ENCODE peak calls at places on chromosome X, in eight cellular contexts. One of them, this sample, is unnamed.

GRCh38 chrX:20116575-20117240 is at the start of gene MAP7D2:
- DNase-seq in putamen: peak; percentile 29
- DNase-seq in C1 segment of cervical spinal cord: no peak
- DNase-seq in left lobe of liver: no peak
- DNase-seq in stimulated activated CD8-positive, alpha-beta memory T cell treated with anti-CD3 and anti-CD28 coated beads, Interleukin-2, amount 100 ng/mL, for 1 hour: no peak
- DNase-seq in ACHN: no peak
- DNase-seq in naive B cell: no peak
- DNase-seq in colonic mucosa: peak; percentile 24
- DNase-seq in this sample: no peak

GRCh38 chrX:13360146-13360545 is 40.3 kb upstream of the ATXN3L start:
- DNase-seq in putamen: no peak
- DNase-seq in C1 segment of cervical spinal cord: no peak
- DNase-seq in left lobe of liver: no peak
- DNase-seq in stimulated activated CD8-positive, alpha-beta memory T cell treated with anti-CD3 and anti-CD28 coated beads, Interleukin-2, amount 100 ng/mL, for 1 hour: no peak
- DNase-seq in ACHN: no peak
- DNase-seq in naive B cell: no peak
- DNase-seq in colonic mucosa: no peak
- DNase-seq in this sample: no peak

GRCh38 chrX:45745479-45745878 is 544.8 kb upstream of the DIPK2B start:
- DNase-seq in putamen: no peak
- DNase-seq in C1 segment of cervical spinal cord: no peak
- DNase-seq in left lobe of liver: no peak
- DNase-seq in stimulated activated CD8-positive, alpha-beta memory T cell treated with anti-CD3 and anti-CD28 coated beads, Interleukin-2, amount 100 ng/mL, for 1 hour: no peak
- DNase-seq in ACHN: no peak
- DNase-seq in naive B cell: no peak
- DNase-seq in colonic mucosa: no peak
- DNase-seq in this sample: no peak

GRCh38 chrX:131895002-131895401 is 128.1 kb upstream of the STK26 start:
- DNase-seq in putamen: no peak
- DNase-seq in C1 segment of cervical spinal cord: no peak
- DNase-seq in left lobe of liver: no peak
- DNase-seq in stimulated activated CD8-positive, alpha-beta memory T cell treated with anti-CD3 and anti-CD28 coated beads, Interleukin-2, amount 100 ng/mL, for 1 hour: no peak
- DNase-seq in ACHN: no peak
- DNase-seq in naive B cell: no peak
- DNase-seq in colonic mucosa: no peak
- DNase-seq in this sample: no peak

GRCh38 chrX:151902813-151903591 is 9.7 kb upstream of the MAGEA4 start:
- DNase-seq in putamen: no peak
- DNase-seq in C1 segment of cervical spinal cord: no peak
- DNase-seq in left lobe of liver: no peak
- DNase-seq in stimulated activated CD8-positive, alpha-beta memory T cell treated with anti-CD3 and anti-CD28 coated beads, Interleukin-2, amount 100 ng/mL, for 1 hour: no peak
- DNase-seq in ACHN: peak; percentile 76
- DNase-seq in naive B cell: no peak
- DNase-seq in colonic mucosa: peak; percentile 33
- DNase-seq in this sample: peak; percentile 67

GRCh38 chrX:101602077-101602476 is 15.7 kb downstream of the ARMCX6 start:
- DNase-seq in putamen: no peak
- DNase-seq in C1 segment of cervical spinal cord: no peak
- DNase-seq in left lobe of liver: no peak
- DNase-seq in stimulated activated CD8-positive, alpha-beta memory T cell treated with anti-CD3 and anti-CD28 coated beads, Interleukin-2, amount 100 ng/mL, for 1 hour: no peak
- DNase-seq in ACHN: no peak
- DNase-seq in naive B cell: no peak
- DNase-seq in colonic mucosa: no peak
- DNase-seq in this sample: no peak

GRCh38 chrX:13803116-13803515 is 13.8 kb downstream of the GPM6B start:
- DNase-seq in putamen: no peak
- DNase-seq in C1 segment of cervical spinal cord: no peak
- DNase-seq in left lobe of liver: no peak
- DNase-seq in stimulated activated CD8-positive, alpha-beta memory T cell treated with anti-CD3 and anti-CD28 coated beads, Interleukin-2, amount 100 ng/mL, for 1 hour: no peak
- DNase-seq in ACHN: no peak
- DNase-seq in naive B cell: no peak
- DNase-seq in colonic mucosa: no peak
- DNase-seq in this sample: no peak

GRCh38 chrX:135410861-135411627 is 10.7 kb upstream of the SMIM10L2A start:
- DNase-seq in putamen: no peak
- DNase-seq in C1 segment of cervical spinal cord: no peak
- DNase-seq in left lobe of liver: no peak
- DNase-seq in stimulated activated CD8-positive, alpha-beta memory T cell treated with anti-CD3 and anti-CD28 coated beads, Interleukin-2, amount 100 ng/mL, for 1 hour: no peak
- DNase-seq in ACHN: no peak
- DNase-seq in naive B cell: no peak
- DNase-seq in colonic mucosa: no peak
- DNase-seq in this sample: no peak

GRCh38 chrX:37926700-37927099 is 79.3 kb upstream of the DYNLT3 start:
- DNase-seq in putamen: no peak
- DNase-seq in C1 segment of cervical spinal cord: no peak
- DNase-seq in left lobe of liver: no peak
- DNase-seq in stimulated activated CD8-positive, alpha-beta memory T cell treated with anti-CD3 and anti-CD28 coated beads, Interleukin-2, amount 100 ng/mL, for 1 hour: no peak
- DNase-seq in ACHN: peak; percentile 34
- DNase-seq in naive B cell: no peak
- DNase-seq in colonic mucosa: no peak
- DNase-seq in this sample: peak; percentile 46

GRCh38 chrX:14038375-14039077 is 8.8 kb upstream of the GEMIN8 start:
- DNase-seq in putamen: no peak
- DNase-seq in C1 segment of cervical spinal cord: no peak
- DNase-seq in left lobe of liver: no peak
- DNase-seq in stimulated activated CD8-positive, alpha-beta memory T cell treated with anti-CD3 and anti-CD28 coated beads, Interleukin-2, amount 100 ng/mL, for 1 hour: no peak
- DNase-seq in ACHN: no peak
- DNase-seq in naive B cell: no peak
- DNase-seq in colonic mucosa: no peak
- DNase-seq in this sample: no peak

GRCh38 chrX:45851434-45851991 is 650.8 kb upstream of the DIPK2B start:
- DNase-seq in putamen: peak; percentile 25
- DNase-seq in C1 segment of cervical spinal cord: no peak
- DNase-seq in left lobe of liver: no peak
- DNase-seq in stimulated activated CD8-positive, alpha-beta memory T cell treated with anti-CD3 and anti-CD28 coated beads, Interleukin-2, amount 100 ng/mL, for 1 hour: no peak
- DNase-seq in ACHN: peak; percentile 59
- DNase-seq in naive B cell: peak; percentile 7
- DNase-seq in colonic mucosa: peak; percentile 48
- DNase-seq in this sample: peak; percentile 65

GRCh38 chrX:24231169-24231568 is 81.6 kb downstream of the ZFX start:
- DNase-seq in putamen: no peak
- DNase-seq in C1 segment of cervical spinal cord: no peak
- DNase-seq in left lobe of liver: no peak
- DNase-seq in stimulated activated CD8-positive, alpha-beta memory T cell treated with anti-CD3 and anti-CD28 coated beads, Interleukin-2, amount 100 ng/mL, for 1 hour: no peak
- DNase-seq in ACHN: peak; percentile 47
- DNase-seq in naive B cell: no peak
- DNase-seq in colonic mucosa: no peak
- DNase-seq in this sample: no peak

GRCh38 chrX:129706395-129707072 is 32.2 kb upstream of the XPNPEP2 start:
- DNase-seq in putamen: peak; percentile 82
- DNase-seq in C1 segment of cervical spinal cord: no peak
- DNase-seq in left lobe of liver: peak; percentile 47
- DNase-seq in stimulated activated CD8-positive, alpha-beta memory T cell treated with anti-CD3 and anti-CD28 coated beads, Interleukin-2, amount 100 ng/mL, for 1 hour: no peak
- DNase-seq in ACHN: no peak
- DNase-seq in naive B cell: no peak
- DNase-seq in colonic mucosa: no peak
- DNase-seq in this sample: no peak

GRCh38 chrX:154409222-154409871 is at the start of gene DNASE1L1:
- DNase-seq in putamen: no peak
- DNase-seq in C1 segment of cervical spinal cord: no peak
- DNase-seq in left lobe of liver: peak; percentile 60
- DNase-seq in stimulated activated CD8-positive, alpha-beta memory T cell treated with anti-CD3 and anti-CD28 coated beads, Interleukin-2, amount 100 ng/mL, for 1 hour: no peak
- DNase-seq in ACHN: peak; percentile 83
- DNase-seq in naive B cell: no peak
- DNase-seq in colonic mucosa: peak; percentile 91
- DNase-seq in this sample: peak; percentile 82

GRCh38 chrX:10156199-10157031 is at the start of gene CLCN4:
- DNase-seq in putamen: peak; percentile 82
- DNase-seq in C1 segment of cervical spinal cord: peak; percentile 21
- DNase-seq in left lobe of liver: peak; percentile 84
- DNase-seq in stimulated activated CD8-positive, alpha-beta memory T cell treated with anti-CD3 and anti-CD28 coated beads, Interleukin-2, amount 100 ng/mL, for 1 hour: no peak
- DNase-seq in ACHN: peak; percentile 42
- DNase-seq in naive B cell: peak; percentile 61
- DNase-seq in colonic mucosa: peak; percentile 36
- DNase-seq in this sample: peak; percentile 12

GRCh38 chrX:13428055-13428786 is 108.4 kb upstream of the ATXN3L start:
- DNase-seq in putamen: no peak
- DNase-seq in C1 segment of cervical spinal cord: no peak
- DNase-seq in left lobe of liver: no peak
- DNase-seq in stimulated activated CD8-positive, alpha-beta memory T cell treated with anti-CD3 and anti-CD28 coated beads, Interleukin-2, amount 100 ng/mL, for 1 hour: no peak
- DNase-seq in ACHN: no peak
- DNase-seq in naive B cell: no peak
- DNase-seq in colonic mucosa: no peak
- DNase-seq in this sample: no peak

GRCh38 chrX:153608821-153609220 is 9.9 kb upstream of the CCNQ start:
- DNase-seq in putamen: no peak
- DNase-seq in C1 segment of cervical spinal cord: no peak
- DNase-seq in left lobe of liver: no peak
- DNase-seq in stimulated activated CD8-positive, alpha-beta memory T cell treated with anti-CD3 and anti-CD28 coated beads, Interleukin-2, amount 100 ng/mL, for 1 hour: no peak
- DNase-seq in ACHN: no peak
- DNase-seq in naive B cell: no peak
- DNase-seq in colonic mucosa: no peak
- DNase-seq in this sample: no peak

GRCh38 chrX:24563291-24564010 is 83.7 kb downstream of the PCYT1B start:
- DNase-seq in putamen: no peak
- DNase-seq in C1 segment of cervical spinal cord: no peak
- DNase-seq in left lobe of liver: no peak
- DNase-seq in stimulated activated CD8-positive, alpha-beta memory T cell treated with anti-CD3 and anti-CD28 coated beads, Interleukin-2, amount 100 ng/mL, for 1 hour: no peak
- DNase-seq in ACHN: no peak
- DNase-seq in naive B cell: no peak
- DNase-seq in colonic mucosa: no peak
- DNase-seq in this sample: no peak

GRCh38 chrX:136880003-136880451 is 498 bp downstream of the RBMX start:
- DNase-seq in putamen: no peak
- DNase-seq in C1 segment of cervical spinal cord: no peak
- DNase-seq in left lobe of liver: peak; percentile 44
- DNase-seq in stimulated activated CD8-positive, alpha-beta memory T cell treated with anti-CD3 and anti-CD28 coated beads, Interleukin-2, amount 100 ng/mL, for 1 hour: peak; percentile 0
- DNase-seq in ACHN: peak; percentile 5
- DNase-seq in naive B cell: peak; percentile 38
- DNase-seq in colonic mucosa: no peak
- DNase-seq in this sample: peak; percentile 36

GRCh38 chrX:50971390-50971789 is 60.9 kb downstream of the BMP15 start:
- DNase-seq in putamen: no peak
- DNase-seq in C1 segment of cervical spinal cord: no peak
- DNase-seq in left lobe of liver: no peak
- DNase-seq in stimulated activated CD8-positive, alpha-beta memory T cell treated with anti-CD3 and anti-CD28 coated beads, Interleukin-2, amount 100 ng/mL, for 1 hour: no peak
- DNase-seq in ACHN: peak; percentile 66
- DNase-seq in naive B cell: no peak
- DNase-seq in colonic mucosa: no peak
- DNase-seq in this sample: no peak

GRCh38 chrX:3346436-3347329 is at the start of gene MXRA5:
- DNase-seq in putamen: no peak
- DNase-seq in C1 segment of cervical spinal cord: no peak
- DNase-seq in left lobe of liver: no peak
- DNase-seq in stimulated activated CD8-positive, alpha-beta memory T cell treated with anti-CD3 and anti-CD28 coated beads, Interleukin-2, amount 100 ng/mL, for 1 hour: no peak
- DNase-seq in ACHN: no peak
- DNase-seq in naive B cell: no peak
- DNase-seq in colonic mucosa: no peak
- DNase-seq in this sample: no peak

GRCh38 chrX:38563006-38563405 is 1.7 kb downstream of the TSPAN7 start:
- DNase-seq in putamen: peak; percentile 0
- DNase-seq in C1 segment of cervical spinal cord: no peak
- DNase-seq in left lobe of liver: no peak
- DNase-seq in stimulated activated CD8-positive, alpha-beta memory T cell treated with anti-CD3 and anti-CD28 coated beads, Interleukin-2, amount 100 ng/mL, for 1 hour: no peak
- DNase-seq in ACHN: no peak
- DNase-seq in naive B cell: no peak
- DNase-seq in colonic mucosa: peak; percentile 24
- DNase-seq in this sample: no peak

GRCh38 chrX:49003696-49004095 is 1.6 kb upstream of the GRIPAP1 start:
- DNase-seq in putamen: no peak
- DNase-seq in C1 segment of cervical spinal cord: no peak
- DNase-seq in left lobe of liver: no peak
- DNase-seq in stimulated activated CD8-positive, alpha-beta memory T cell treated with anti-CD3 and anti-CD28 coated beads, Interleukin-2, amount 100 ng/mL, for 1 hour: no peak
- DNase-seq in ACHN: no peak
- DNase-seq in naive B cell: no peak
- DNase-seq in colonic mucosa: no peak
- DNase-seq in this sample: peak; percentile 5

GRCh38 chrX:153853180-153853901 is 23.0 kb upstream of the PDZD4 start:
- DNase-seq in putamen: no peak
- DNase-seq in C1 segment of cervical spinal cord: no peak
- DNase-seq in left lobe of liver: no peak
- DNase-seq in stimulated activated CD8-positive, alpha-beta memory T cell treated with anti-CD3 and anti-CD28 coated beads, Interleukin-2, amount 100 ng/mL, for 1 hour: no peak
- DNase-seq in ACHN: no peak
- DNase-seq in naive B cell: no peak
- DNase-seq in colonic mucosa: no peak
- DNase-seq in this sample: no peak

GRCh38 chrX:3567681-3568080 is 145.8 kb downstream of the PRKX start:
- DNase-seq in putamen: no peak
- DNase-seq in C1 segment of cervical spinal cord: no peak
- DNase-seq in left lobe of liver: no peak
- DNase-seq in stimulated activated CD8-positive, alpha-beta memory T cell treated with anti-CD3 and anti-CD28 coated beads, Interleukin-2, amount 100 ng/mL, for 1 hour: no peak
- DNase-seq in ACHN: no peak
- DNase-seq in naive B cell: no peak
- DNase-seq in colonic mucosa: no peak
- DNase-seq in this sample: no peak

GRCh38 chrX:69124108-69124507 is 41.1 kb downstream of the PJA1 start:
- DNase-seq in putamen: no peak
- DNase-seq in C1 segment of cervical spinal cord: no peak
- DNase-seq in left lobe of liver: no peak
- DNase-seq in stimulated activated CD8-positive, alpha-beta memory T cell treated with anti-CD3 and anti-CD28 coated beads, Interleukin-2, amount 100 ng/mL, for 1 hour: no peak
- DNase-seq in ACHN: no peak
- DNase-seq in naive B cell: no peak
- DNase-seq in colonic mucosa: no peak
- DNase-seq in this sample: no peak

GRCh38 chrX:133542476-133542875 is 127.2 kb upstream of the GPC4 start:
- DNase-seq in putamen: no peak
- DNase-seq in C1 segment of cervical spinal cord: no peak
- DNase-seq in left lobe of liver: no peak
- DNase-seq in stimulated activated CD8-positive, alpha-beta memory T cell treated with anti-CD3 and anti-CD28 coated beads, Interleukin-2, amount 100 ng/mL, for 1 hour: no peak
- DNase-seq in ACHN: no peak
- DNase-seq in naive B cell: no peak
- DNase-seq in colonic mucosa: no peak
- DNase-seq in this sample: no peak

GRCh38 chrX:37314526-37314925 is 34.6 kb upstream of the PRRG1 start:
- DNase-seq in putamen: no peak
- DNase-seq in C1 segment of cervical spinal cord: no peak
- DNase-seq in left lobe of liver: no peak
- DNase-seq in stimulated activated CD8-positive, alpha-beta memory T cell treated with anti-CD3 and anti-CD28 coated beads, Interleukin-2, amount 100 ng/mL, for 1 hour: no peak
- DNase-seq in ACHN: peak; percentile 60
- DNase-seq in naive B cell: no peak
- DNase-seq in colonic mucosa: no peak
- DNase-seq in this sample: no peak

GRCh38 chrX:97563531-97564133 is 679.9 kb downstream of the RPA4 start:
- DNase-seq in putamen: peak; percentile 12
- DNase-seq in C1 segment of cervical spinal cord: no peak
- DNase-seq in left lobe of liver: peak; percentile 48
- DNase-seq in stimulated activated CD8-positive, alpha-beta memory T cell treated with anti-CD3 and anti-CD28 coated beads, Interleukin-2, amount 100 ng/mL, for 1 hour: peak; percentile 3
- DNase-seq in ACHN: peak; percentile 70
- DNase-seq in naive B cell: peak; percentile 53
- DNase-seq in colonic mucosa: peak; percentile 29
- DNase-seq in this sample: peak; percentile 50

GRCh38 chrX:34918091-34918736 is 24.4 kb upstream of the FAM47B start:
- DNase-seq in putamen: no peak
- DNase-seq in C1 segment of cervical spinal cord: no peak
- DNase-seq in left lobe of liver: no peak
- DNase-seq in stimulated activated CD8-positive, alpha-beta memory T cell treated with anti-CD3 and anti-CD28 coated beads, Interleukin-2, amount 100 ng/mL, for 1 hour: no peak
- DNase-seq in ACHN: peak; percentile 36
- DNase-seq in naive B cell: no peak
- DNase-seq in colonic mucosa: no peak
- DNase-seq in this sample: no peak

GRCh38 chrX:37541991-37542390 is 29.5 kb upstream of the LANCL3 start:
- DNase-seq in putamen: no peak
- DNase-seq in C1 segment of cervical spinal cord: no peak
- DNase-seq in left lobe of liver: no peak
- DNase-seq in stimulated activated CD8-positive, alpha-beta memory T cell treated with anti-CD3 and anti-CD28 coated beads, Interleukin-2, amount 100 ng/mL, for 1 hour: no peak
- DNase-seq in ACHN: no peak
- DNase-seq in naive B cell: no peak
- DNase-seq in colonic mucosa: no peak
- DNase-seq in this sample: no peak

GRCh38 chrX:134525086-134525792 is 65.3 kb downstream of the HPRT1 start:
- DNase-seq in putamen: no peak
- DNase-seq in C1 segment of cervical spinal cord: no peak
- DNase-seq in left lobe of liver: no peak
- DNase-seq in stimulated activated CD8-positive, alpha-beta memory T cell treated with anti-CD3 and anti-CD28 coated beads, Interleukin-2, amount 100 ng/mL, for 1 hour: no peak
- DNase-seq in ACHN: no peak
- DNase-seq in naive B cell: no peak
- DNase-seq in colonic mucosa: no peak
- DNase-seq in this sample: no peak

GRCh38 chrX:18360867-18361266 is 6.4 kb upstream of the SCML2 start:
- DNase-seq in putamen: no peak
- DNase-seq in C1 segment of cervical spinal cord: no peak
- DNase-seq in left lobe of liver: no peak
- DNase-seq in stimulated activated CD8-positive, alpha-beta memory T cell treated with anti-CD3 and anti-CD28 coated beads, Interleukin-2, amount 100 ng/mL, for 1 hour: no peak
- DNase-seq in ACHN: peak; percentile 12
- DNase-seq in naive B cell: no peak
- DNase-seq in colonic mucosa: no peak
- DNase-seq in this sample: no peak

GRCh38 chrX:140943513-140943912 is 58.9 kb upstream of the SPANXB1 start:
- DNase-seq in putamen: no peak
- DNase-seq in C1 segment of cervical spinal cord: no peak
- DNase-seq in left lobe of liver: no peak
- DNase-seq in stimulated activated CD8-positive, alpha-beta memory T cell treated with anti-CD3 and anti-CD28 coated beads, Interleukin-2, amount 100 ng/mL, for 1 hour: no peak
- DNase-seq in ACHN: no peak
- DNase-seq in naive B cell: no peak
- DNase-seq in colonic mucosa: no peak
- DNase-seq in this sample: no peak

This sample was measured in small intestine.